ENCODE peak calls at places on chromosomes 13 and 19, in six cellular contexts. K is naive thymus-derived CD4-positive, alpha-beta T cell; Y is GM23338; E is OCI-LY7; L is stomach; Z is CD4-positive, alpha-beta T cell. T is an unnamed sample.

GRCh38 chr13:38308736-38309135 is 40.9 kb upstream of the UFM1 start:
- DNase-seq in L (no peak), Y (no peak), K (no peak), E (no peak), Z (no peak), T (no peak)

GRCh38 chr19:9308091-9308490 is 1.5 kb downstream of the ZNF699 start:
- DNase-seq in Y (no peak), K (no peak), L (no peak), E (no peak), Z (no peak), T (no peak)

GRCh38 chr19:17847538-17848366 is at the start of gene JAK3:
- DNase-seq in E (peak; percentile 87), Y (peak; percentile 94), Z (peak; percentile 76), L (peak; percentile 52), K (peak; percentile 84), T (no peak)

GRCh38 chr19:55625004-55625326 is 599 bp upstream of the ZNF784 start:
- DNase-seq in E (no peak), Z (no peak), Y (peak; percentile 9), K (no peak), L (no peak), T (no peak)

GRCh38 chr13:56216221-56216620 is 924.5 kb upstream of the PRR20A start:
- DNase-seq in E (no peak), Z (no peak), Y (no peak), K (no peak), L (no peak), T (no peak)

GRCh38 chr13:32010137-32010536 is 21.4 kb upstream of the FRY start:
- DNase-seq in L (no peak), Z (no peak), Y (no peak), E (no peak), K (no peak), T (no peak)

GRCh38 chr13:42420304-42420703 is 148.4 kb downstream of the AKAP11 start:
- DNase-seq in Z (no peak), L (no peak), K (no peak), E (no peak), Y (no peak), T (no peak)

GRCh38 chr19:52896431-52897148 is 845 bp downstream of the ZNF320 start:
- DNase-seq in Y (peak; percentile 47), L (peak; percentile 57), K (peak; percentile 4), E (peak; percentile 9), Z (no peak), T (no peak)

GRCh38 chr13:59924256-59924655 is 239.5 kb downstream of the DIAPH3 start:
- DNase-seq in L (no peak), K (no peak), Y (no peak), E (no peak), Z (no peak), T (no peak)

GRCh38 chr19:35748106-35749020 is at the start of gene LIN37:
- DNase-seq in Z (peak; percentile 97), L (peak; percentile 99), K (peak; percentile 98), E (peak; percentile 99), Y (peak; percentile 100), T (peak; percentile 99)

GRCh38 chr13:48626077-48626449 is 27.7 kb upstream of the CYSLTR2 start:
- DNase-seq in K (no peak), Y (no peak), E (no peak), L (no peak), Z (no peak), T (peak; percentile 91)

GRCh38 chr19:34808566-34808965 is 35.6 kb upstream of the ZNF599 start:
- DNase-seq in Y (no peak), K (no peak), Z (no peak), L (no peak), E (no peak), T (no peak)

GRCh38 chr13:37306778-37307544 is 201.5 kb upstream of the CSNK1A1L start:
- DNase-seq in Z (no peak), E (no peak), L (no peak), K (no peak), Y (no peak), T (no peak)

GRCh38 chr13:78576266-78576665 is 27.1 kb downstream of the POU4F1 start:
- DNase-seq in L (no peak), Y (no peak), E (no peak), K (no peak), Z (no peak), T (no peak)

GRCh38 chr19:56105090-56105701 is 15.9 kb downstream of the ZNF787 start:
- DNase-seq in E (no peak), K (peak; percentile 54), Y (peak; percentile 92), Z (peak; percentile 51), L (peak; percentile 87), T (no peak)

GRCh38 chr13:65889368-65889767 is 1340.8 kb downstream of the PCDH9 start:
- DNase-seq in Z (no peak), L (no peak), Y (no peak), K (no peak), E (no peak), T (no peak)

GRCh38 chr13:101565327-101565726 is 112.9 kb downstream of the ITGBL1 start:
- DNase-seq in Z (no peak), E (no peak), K (no peak), Y (no peak), L (no peak), T (no peak)

GRCh38 chr13:69704311-69704710 is 403.3 kb upstream of the ATXN8OS start:
- DNase-seq in Y (no peak), L (no peak), K (no peak), E (no peak), Z (no peak), T (no peak)

GRCh38 chr19:49692102-49692599 is 1.2 kb downstream of the CPT1C start:
- DNase-seq in Z (no peak), Y (no peak), E (no peak), K (no peak), L (no peak), T (no peak)

GRCh38 chr19:14450168-14450874 is 17.2 kb downstream of the PKN1 start:
- DNase-seq in Z (peak; percentile 63), K (peak; percentile 43), Y (peak; percentile 98), E (peak; percentile 91), L (no peak), T (peak; percentile 69)

GRCh38 chr19:49427855-49428546 is 2.8 kb downstream of the GFY start:
- DNase-seq in L (peak; percentile 40), Y (peak; percentile 88), E (no peak), Z (no peak), K (no peak), T (no peak)

GRCh38 chr13:81487151-81487550 is 1146.2 kb upstream of the SPRY2 start:
- DNase-seq in L (no peak), Z (no peak), Y (peak; percentile 86), E (no peak), K (no peak), T (no peak)

GRCh38 chr13:99978781-99979452 is 2.7 kb upstream of the ZIC2 start:
- DNase-seq in L (no peak), E (no peak), Y (peak; percentile 91), Z (no peak), K (no peak), T (no peak)

GRCh38 chr19:2387367-2388288 is 27.6 kb downstream of the TMPRSS9 start:
- DNase-seq in E (no peak), K (no peak), L (no peak), Z (no peak), Y (no peak), T (no peak)

GRCh38 chr13:75271851-75272250 is 210.1 kb downstream of the TBC1D4 start:
- DNase-seq in Z (no peak), K (no peak), Y (no peak), E (no peak), L (no peak), T (no peak)

DNA sequence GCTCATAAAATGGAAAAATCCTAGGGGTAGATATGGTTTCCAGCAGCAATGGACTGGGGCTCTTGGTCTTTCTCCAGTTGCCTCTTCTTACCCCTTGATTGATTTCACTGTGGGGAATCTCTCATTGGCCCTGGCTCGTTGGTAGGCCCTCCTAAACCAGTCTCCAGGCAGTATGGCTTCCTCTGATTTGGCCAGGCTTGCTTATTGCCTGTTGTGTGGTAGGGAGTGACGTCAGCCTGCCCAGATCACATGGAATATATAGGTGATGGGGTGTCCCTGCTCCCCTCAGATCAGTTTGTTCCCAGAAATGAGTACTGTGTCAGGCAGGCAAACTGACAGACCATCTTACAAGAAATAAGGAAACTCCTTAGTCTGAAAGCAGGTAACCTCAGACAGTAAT is 5.7 kb upstream of the SELENOV start:
- DNase-seq in K (no peak), Z (no peak), E (no peak), L (no peak), Y (no peak), T (no peak)
- H3K27ac ChIP-seq in K (no peak overlapping the region), Z (no peak overlapping the region), E (no peak overlapping the region), L (no peak overlapping the region), Y (no peak overlapping the region), T (no peak overlapping the region)

GRCh38 chr19:15550847-15551182 is 42.5 kb downstream of the CYP4F22 start:
- DNase-seq in Y (peak; percentile 27), E (no peak), L (no peak), Z (peak; percentile 4), K (no peak), T (no peak)

GRCh38 chr19:15556634-15557181 is 48.4 kb downstream of the CYP4F22 start:
- DNase-seq in E (no peak), K (no peak), Y (no peak), L (no peak), Z (no peak), T (no peak)

GRCh38 chr19:15551183-15552004 is 43.1 kb downstream of the CYP4F22 start:
- DNase-seq in Y (peak; percentile 91), K (peak; percentile 78), L (peak; percentile 40), Z (peak; percentile 67), E (peak; percentile 23), T (no peak)

GRCh38 chr19:15557223-15557622 is 48.9 kb downstream of the CYP4F22 start:
- DNase-seq in Z (no peak), E (no peak), K (no peak), Y (no peak), L (no peak), T (no peak)

GRCh38 chr19:15555759-15556633 is 47.7 kb downstream of the CYP4F22 start:
- DNase-seq in Y (peak; percentile 98), L (peak; percentile 88), K (peak; percentile 95), Z (peak; percentile 95), E (peak; percentile 92), T (peak; percentile 85)
- H3K27ac ChIP-seq in Y (no peak overlapping the region), L (peak overlapping the region; percentile 44), K (peak overlapping the region; percentile 67), Z (peak overlapping the region; percentile 55), E (no peak overlapping the region), T (no peak overlapping the region)

GRCh38 chr19:29001922-29002247 is 211.1 kb downstream of the UQCRFS1 start:
- DNase-seq in L (no peak), Y (no peak), Z (no peak), E (no peak), K (no peak), T (no peak)
- H3K27ac ChIP-seq in L (no peak overlapping the region), Y (no peak overlapping the region), Z (no peak overlapping the region), E (no peak overlapping the region), K (no peak overlapping the region), T (no peak overlapping the region)

DNA sequence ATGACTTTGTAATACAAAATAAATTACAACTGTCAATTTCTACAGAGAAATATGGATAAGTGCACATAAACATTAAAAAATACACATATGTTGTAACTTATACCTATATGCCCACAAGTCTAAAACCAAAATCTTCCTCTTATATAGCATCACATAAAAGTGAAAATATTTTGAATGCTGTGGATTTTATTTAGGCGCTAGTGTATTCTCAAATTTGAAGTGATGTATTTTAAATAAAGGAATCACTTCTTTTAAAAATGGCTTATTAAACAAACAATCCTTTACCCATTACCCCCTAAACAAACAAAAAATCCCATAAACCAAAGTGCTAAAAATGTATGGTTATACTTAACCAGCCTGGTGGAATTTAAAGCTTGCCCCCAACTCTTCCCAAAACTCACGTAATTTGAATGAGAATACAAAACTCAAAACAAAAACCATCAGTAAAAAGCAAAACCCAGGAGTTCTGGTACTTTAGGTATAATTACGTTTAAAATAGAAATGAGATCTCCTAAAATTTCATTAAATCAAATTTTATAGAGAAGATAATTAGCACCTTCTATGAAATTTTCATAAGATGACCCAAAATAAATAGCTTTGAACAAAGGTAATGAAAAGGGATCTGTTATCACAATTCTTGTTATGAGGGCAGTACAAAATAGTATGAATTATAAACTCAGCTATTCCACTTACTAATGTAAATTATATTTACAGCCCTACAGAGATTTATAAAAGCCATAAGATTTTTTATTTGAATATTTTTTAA is 63.5 kb downstream of the KCNRG start:
- DNase-seq in K (no peak), L (no peak), Z (no peak), E (no peak), Y (no peak), T (no peak)
- H3K27ac ChIP-seq in K (no peak overlapping the region), L (no peak overlapping the region), Z (no peak overlapping the region), E (peak overlapping the region; percentile 89), Y (no peak overlapping the region), T (peak overlapping the region; percentile 99)

T was measured in HL-60.